ENCODE peak calls at places on chromosomes 1 and 21, in four cellular contexts. C, Z, B and D are unnamed samples.

GRCh38 chr1:199931666-199932377 is 95.7 kb upstream of the NR5A2 start:
- DNase-seq in C (no peak), Z (no peak), B (no peak), D (no peak)

GRCh38 chr1:160163612-160164011 is 12.2 kb downstream of the ATP1A4 start:
- DNase-seq in C (no peak), Z (no peak), B (no peak), D (no peak)

GRCh38 chr1:228723287-228723686 is 12.0 kb upstream of the RHOU start:
- DNase-seq in C (no peak), Z (no peak), B (no peak), D (no peak)

GRCh38 chr1:180229483-180230415 is at the start of gene LHX4:
- DNase-seq in C (peak), Z (no peak), B (peak), D (no peak)

GRCh38 chr1:1432951-1433803 is 2.3 kb upstream of the VWA1 start:
- DNase-seq in C (no peak), Z (no peak), B (peak), D (no peak)

GRCh38 chr1:90727917-90728655 is 11.0 kb upstream of the BARHL2 start:
- DNase-seq in C (no peak), Z (no peak), B (no peak), D (no peak)

GRCh38 chr21:45280178-45280821 is 7.4 kb downstream of the POFUT2 start:
- DNase-seq in C (no peak), Z (no peak), B (no peak), D (no peak)

GRCh38 chr1:223137402-223138100 is 5.5 kb downstream of the TLR5 start:
- DNase-seq in C (no peak), Z (no peak), B (no peak), D (peak)

GRCh38 chr1:25487628-25488027 is 55.8 kb upstream of the LDLRAP1 start:
- DNase-seq in C (no peak), Z (no peak), B (peak), D (no peak)

GRCh38 chr1:239719642-239720258 is 333.4 kb downstream of the CHRM3 start:
- DNase-seq in C (no peak), Z (no peak), B (no peak), D (no peak)

GRCh38 chr1:27076803-27077202 is 64.2 kb upstream of the TENT5B start:
- DNase-seq in C (no peak), Z (no peak), B (no peak), D (no peak)

GRCh38 chr1:7299329-7299799 is 471.7 kb upstream of the VAMP3 start:
- DNase-seq in C (peak), Z (no peak), B (no peak), D (peak)

GRCh38 chr1:205976708-205977107 is 26.5 kb downstream of the RAB7B start:
- DNase-seq in C (no peak), Z (no peak), B (no peak), D (peak)

GRCh38 chr1:94925561-94926364 is 1.1 kb downstream of the CNN3 start:
- DNase-seq in C (peak), Z (peak), B (no peak), D (peak)

GRCh38 chr1:24503870-24504523 is 1.4 kb downstream of the RCAN3 start:
- DNase-seq in C (no peak), Z (no peak), B (no peak), D (no peak)

GRCh38 chr1:212294983-212295382 is 9.8 kb downstream of the PPP2R5A start:
- DNase-seq in C (no peak), Z (no peak), B (no peak), D (no peak)

GRCh38 chr1:26602378-26602959 is 72.9 kb downstream of the RPS6KA1 start:
- DNase-seq in C (peak), Z (no peak), B (peak), D (peak)

GRCh38 chr1:21520899-21521716 is 11.9 kb downstream of the ALPL start:
- DNase-seq in C (no peak), Z (no peak), B (no peak), D (peak)

GRCh38 chr1:183040600-183040999 is 17.4 kb downstream of the LAMC1 start:
- DNase-seq in C (no peak), Z (no peak), B (no peak), D (no peak)

GRCh38 chr1:8629241-8630091 is 188.0 kb downstream of the RERE start:
- DNase-seq in C (no peak), Z (peak), B (no peak), D (peak)

GRCh38 chr21:38955495-38955894 is 149.8 kb downstream of the ETS2 start:
- DNase-seq in C (no peak), Z (no peak), B (no peak), D (peak)

GRCh38 chr21:35635261-35635660 is 425.1 kb downstream of the SETD4 start:
- DNase-seq in C (no peak), Z (no peak), B (no peak), D (peak)

GRCh38 chr1:28761189-28761588 is 24.4 kb downstream of the YTHDF2 start:
- DNase-seq in C (no peak), Z (no peak), B (no peak), D (no peak)

GRCh38 chr1:30883389-30884172 is 25.0 kb downstream of the SDC3 start:
- DNase-seq in C (no peak), Z (no peak), B (no peak), D (no peak)

GRCh38 chr21:21673959-21674358 is 675.8 kb downstream of the NCAM2 start:
- DNase-seq in C (no peak), Z (no peak), B (no peak), D (no peak)

GRCh38 chr21:41709965-41710822 is 56.7 kb downstream of the RIPK4 start:
- DNase-seq in C (no peak), Z (no peak), B (no peak), D (no peak)

DNA sequence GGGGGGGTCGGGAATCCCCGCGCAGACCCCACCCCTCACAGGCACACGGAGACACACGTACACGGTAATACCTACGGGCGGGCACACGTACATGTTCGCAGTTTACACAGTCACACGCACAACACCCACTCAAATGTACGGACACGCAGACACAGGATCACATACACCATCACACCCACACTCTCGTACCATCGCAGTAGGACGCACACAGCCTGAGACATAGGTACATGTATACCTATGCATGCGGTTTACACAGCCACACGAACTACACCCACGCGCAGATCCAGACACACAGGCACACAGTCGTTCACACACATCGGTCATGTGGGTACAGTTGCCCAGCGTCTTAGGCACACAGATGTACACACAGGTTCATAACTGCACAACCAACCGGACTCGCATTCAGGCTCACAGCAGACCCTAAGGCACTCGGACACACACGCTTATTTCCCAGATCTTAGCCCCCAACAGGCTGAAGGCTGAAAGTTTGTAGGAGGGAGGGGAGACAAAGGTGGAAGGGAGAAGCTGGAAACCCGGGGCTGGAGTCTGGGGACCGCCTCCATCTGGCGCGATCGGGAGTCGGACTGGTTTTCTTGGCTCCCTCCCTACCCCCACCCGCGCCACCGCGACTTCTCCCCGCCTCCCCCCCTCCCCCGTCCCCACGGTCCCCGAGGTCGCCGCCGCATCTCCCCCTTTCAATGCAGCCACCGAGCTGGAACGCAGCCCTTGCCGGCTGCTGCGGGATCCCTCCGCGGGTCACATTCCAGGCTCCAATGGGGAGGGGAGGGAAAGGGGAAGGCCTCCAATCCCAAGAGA is 51.9 kb upstream of the SYNC start:
- DNase-seq in C (no peak), Z (no peak), B (peak), D (peak)
- TF ChIP-seq ELK1 in C (no peak), Z (no peak), B (no peak), D (no peak)

GRCh38 chr1:201461783-201462441 is 7.1 kb downstream of the PHLDA3 start:
- DNase-seq in C (peak), Z (no peak), B (peak), D (peak)
- TF ChIP-seq RAD21 in C (no peak), Z (no peak), B (peak), D (no peak)

DNA sequence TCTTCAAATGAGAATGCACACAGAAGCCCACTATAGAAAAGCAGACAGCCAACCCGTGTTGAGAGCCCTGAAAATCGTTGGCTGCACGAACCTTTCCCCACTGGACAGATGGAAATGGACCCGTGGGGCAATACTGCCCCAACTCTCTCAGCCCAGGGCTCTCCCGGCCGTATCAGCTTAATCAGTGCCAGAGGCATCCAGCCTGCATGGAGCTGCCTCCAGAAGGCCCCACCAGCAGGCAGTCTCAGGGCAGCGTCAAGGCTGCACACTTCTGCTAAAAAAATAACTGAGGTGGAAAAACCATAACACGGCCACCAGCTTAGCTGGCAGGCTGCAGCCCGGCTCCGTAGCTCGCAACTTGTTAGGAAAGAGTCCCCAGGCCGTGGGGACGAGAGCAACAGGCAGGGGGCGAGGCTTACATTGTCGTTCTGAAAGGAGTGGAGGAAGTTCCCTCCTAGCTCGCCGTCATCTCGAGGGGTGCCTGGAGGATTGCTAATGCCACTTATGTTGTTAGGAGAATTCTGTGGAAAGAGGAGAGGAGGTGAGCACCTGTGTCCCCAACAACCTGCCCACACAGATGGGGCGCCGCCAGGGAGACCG is 28.0 kb downstream of the MRPL37 start:
- DNase-seq in C (no peak), Z (no peak), B (no peak), D (no peak)
- TF ChIP-seq ELK1 in C (no peak), Z (no peak), B (no peak), D (no peak)

DNA sequence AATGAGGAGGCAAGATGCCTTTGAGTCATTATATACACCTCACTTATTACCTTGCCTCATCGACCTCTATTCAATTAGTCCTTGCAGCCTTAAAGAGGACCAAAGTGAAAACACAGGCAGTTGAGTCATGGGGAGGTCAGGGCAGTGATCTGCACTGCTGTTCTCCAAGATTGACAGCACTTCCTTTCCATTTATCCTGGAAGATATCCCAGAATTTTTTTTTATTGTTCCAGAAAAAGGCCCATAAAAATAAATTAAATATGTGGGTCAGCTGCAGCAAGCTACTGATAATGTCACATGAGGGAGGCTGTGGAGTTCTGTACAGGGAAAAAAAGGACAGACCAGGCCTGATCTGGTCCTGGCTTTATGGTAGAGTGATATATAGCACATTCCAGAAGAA is 33.2 kb upstream of the CDC42BPA start:
- DNase-seq in C (no peak), Z (no peak), B (no peak), D (peak)
- TF ChIP-seq RAD21 in C (no peak), Z (no peak), B (no peak), D (no peak)

GRCh38 chr1:188825471-188825870 is 1652.2 kb downstream of the BRINP3 start:
- DNase-seq in C (no peak), Z (no peak), B (no peak), D (peak)

GRCh38 chr1:188826800-188827199 is 1650.9 kb downstream of the BRINP3 start:
- DNase-seq in C (no peak), Z (no peak), B (no peak), D (no peak)

GRCh38 chr1:188817814-188818213 is 1659.8 kb downstream of the BRINP3 start:
- DNase-seq in C (no peak), Z (no peak), B (no peak), D (no peak)

GRCh38 chr1:188822248-188822647 is 1655.4 kb downstream of the BRINP3 start:
- DNase-seq in C (no peak), Z (no peak), B (no peak), D (peak)
- TF ChIP-seq ELK1 in C (no peak), Z (no peak), B (no peak), D (no peak)

GRCh38 chr1:60990719-60991100 is 91.7 kb upstream of the NFIA start:
- DNase-seq in C (no peak), Z (no peak), B (no peak), D (no peak)

GRCh38 chr1:60994369-60994768 is 88.0 kb upstream of the NFIA start:
- DNase-seq in C (no peak), Z (no peak), B (no peak), D (no peak)

GRCh38 chr1:60995093-60995492 is 87.3 kb upstream of the NFIA start:
- DNase-seq in C (no peak), Z (no peak), B (no peak), D (no peak)

GRCh38 chr1:60989745-60990718 is 92.3 kb upstream of the NFIA start:
- DNase-seq in C (no peak), Z (no peak), B (no peak), D (peak)

DNA sequence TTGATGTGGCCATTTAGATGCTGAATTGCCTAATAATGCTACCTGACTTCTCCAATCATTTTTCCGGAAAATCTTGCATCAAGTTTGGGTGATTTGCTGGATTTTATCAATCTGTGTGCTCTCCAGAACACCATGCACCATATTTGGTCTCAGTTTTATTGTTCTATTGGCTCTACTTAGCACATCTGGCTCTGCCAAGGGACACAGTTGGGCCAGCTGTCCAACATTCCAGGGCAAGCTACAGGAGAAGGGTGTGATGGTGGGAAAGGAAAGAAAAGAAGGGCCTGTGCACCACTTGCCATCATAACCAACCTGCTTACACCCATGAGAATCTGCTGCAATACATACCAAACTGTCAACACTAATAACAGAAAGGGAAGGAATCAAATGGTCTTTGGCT is 90.2 kb upstream of the NFIA start:
- DNase-seq in C (no peak), Z (no peak), B (no peak), D (no peak)
- TF ChIP-seq RAD21 in C (no peak), Z (no peak), B (no peak), D (no peak)

GRCh38 chr1:236916131-236916800 is 88.0 kb downstream of the MT1HL1 start:
- DNase-seq in C (no peak), Z (no peak), B (no peak), D (no peak)

GRCh38 chr1:236920270-236920894 is 83.9 kb downstream of the MT1HL1 start:
- DNase-seq in C (no peak), Z (no peak), B (no peak), D (no peak)

GRCh38 chr1:236917448-236917847 is 86.8 kb downstream of the MT1HL1 start:
- DNase-seq in C (no peak), Z (no peak), B (no peak), D (no peak)

GRCh38 chr1:236922190-236922589 is 82.1 kb downstream of the MT1HL1 start:
- DNase-seq in C (no peak), Z (no peak), B (no peak), D (no peak)

GRCh38 chr1:236921610-236922009 is 82.6 kb downstream of the MT1HL1 start:
- DNase-seq in C (no peak), Z (no peak), B (no peak), D (no peak)
- TF ChIP-seq ELK1 in C (no peak), Z (no peak), B (no peak), D (no peak)